ENCODE peak calls at places on chromosomes 5 and 9, in eight cellular contexts. I is adipocyte; R is mesendoderm; X is CD4-positive, CD25-positive, alpha-beta regulatory T cell; G is cardiac muscle cell; N is aorta; B is spleen; U is mammary epithelial cell. V is an unnamed sample. For H3K36me3, the result is how much of the 10 kb centered on the place peaks cover.

GRCh38 chr5:137604348-137605095 is 105.4 kb upstream of the SPOCK1 start:
- DNase-seq in N (no peak), U (no peak), I (no peak), R (peak), G (no peak), B (no peak), X (no peak), V (no peak)

GRCh38 chr9:95373069-95373681 is 55.7 kb upstream of the FANCC start:
- DNase-seq in I (no peak), R (no peak), G (no peak), X (no peak), U (peak), B (no peak), N (no peak), V (no peak)

GRCh38 chr5:94361832-94362754 is 256.3 kb downstream of the KIAA0825 start:
- DNase-seq in U (peak), B (no peak), N (no peak), I (no peak), R (peak), G (no peak), X (no peak), V (no peak)

GRCh38 chr5:17000296-17000939 is 64.3 kb upstream of the MYO10 start:
- DNase-seq in U (peak), R (peak), X (no peak), I (peak), B (no peak), N (no peak), G (peak), V (no peak)

GRCh38 chr9:94867842-94868312 is 141.4 kb downstream of the AOPEP start:
- DNase-seq in U (peak), X (no peak), I (peak), R (no peak), G (peak), B (no peak), N (no peak), V (no peak)

GRCh38 chr5:82352146-82352791 is 74.1 kb upstream of the RPS23 start:
- DNase-seq in R (no peak), B (no peak), U (no peak), N (no peak), G (no peak), X (no peak), I (no peak), V (no peak)

GRCh38 chr9:113492343-113493079 is 29.0 kb downstream of the RGS3 start:
- DNase-seq in I (no peak), B (no peak), R (no peak), U (peak), G (no peak), N (no peak), X (no peak), V (no peak)

GRCh38 chr9:32551491-32552049 is 557 bp upstream of the SMIM27 start:
- DNase-seq in G (no peak), X (peak), R (no peak), B (peak), I (peak), U (no peak), N (peak), V (no peak)

GRCh38 chr5:175344331-175345200 is 99.4 kb downstream of the DRD1 start:
- DNase-seq in B (no peak), N (no peak), U (no peak), X (no peak), R (peak), I (no peak), G (peak), V (no peak)

GRCh38 chr5:39148983-39149534 is 70.3 kb downstream of the FYB1 start:
- DNase-seq in I (peak), G (peak), N (no peak), U (no peak), B (no peak), X (peak), R (peak), V (no peak)

GRCh38 chr9:121354770-121355169 is 15.3 kb downstream of the STOM start:
- DNase-seq in R (no peak), B (no peak), N (peak), U (no peak), G (no peak), I (no peak), X (no peak), V (no peak)

GRCh38 chr9:35452481-35452880 is 37.4 kb upstream of the RUSC2 start:
- DNase-seq in R (peak), I (no peak), B (no peak), N (no peak), G (peak), X (no peak), U (no peak), V (no peak)

GRCh38 chr5:72470817-72471216 is 36.4 kb downstream of the ZNF366 start:
- DNase-seq in G (peak), N (no peak), X (no peak), B (no peak), U (peak), R (no peak), I (peak), V (no peak)

GRCh38 chr5:137325721-137326120 is 173.4 kb downstream of the SPOCK1 start:
- DNase-seq in G (no peak), B (no peak), U (no peak), N (no peak), I (no peak), R (no peak), X (no peak), V (no peak)

GRCh38 chr5:72122619-72123018 is 15.3 kb downstream of the MAP1B start:
- DNase-seq in B (no peak), G (no peak), N (no peak), X (no peak), R (no peak), U (no peak), I (no peak), V (no peak)

GRCh38 chr5:149040421-149040820 is 22.4 kb downstream of the SH3TC2 start:
- DNase-seq in I (no peak), N (no peak), R (no peak), X (no peak), G (peak), U (no peak), B (no peak), V (no peak)

GRCh38 chr9:1647776-1648175 is 367.4 kb upstream of the SMARCA2 start:
- DNase-seq in I (no peak), N (no peak), B (no peak), X (no peak), R (peak), G (peak), U (peak), V (no peak)

GRCh38 chr9:96859461-96860198 is 5.3 kb upstream of the ZNF782 start:
- DNase-seq in I (peak), N (no peak), G (peak), B (no peak), X (no peak), U (peak), R (peak), V (no peak)

GRCh38 chr9:114186793-114187289 is 31.5 kb downstream of the COL27A1 start:
- DNase-seq in I (no peak), N (peak), U (no peak), G (no peak), R (no peak), X (no peak), B (peak), V (peak)

GRCh38 chr9:114098021-114098659 is 952 bp downstream of the KIF12 start:
- DNase-seq in X (no peak), G (no peak), U (peak), I (peak), N (no peak), R (peak), B (no peak), V (peak)

GRCh38 chr5:54663876-54664275 is 146.3 kb downstream of the SNX18 start:
- DNase-seq in R (no peak), G (peak), B (no peak), N (peak), U (peak), X (no peak), I (peak), V (no peak)

GRCh38 chr9:136977223-136978072 is at the start of gene PTGDS:
- DNase-seq in X (no peak), B (no peak), N (no peak), G (peak), U (no peak), R (no peak), I (no peak), V (no peak)

GRCh38 chr9:128104171-128104618 is 23.3 kb downstream of the PTGES2 start:
- DNase-seq in I (peak), U (no peak), X (no peak), B (peak), R (no peak), G (no peak), N (peak), V (peak)
- H3K36me3 ChIP-seq in I (half or more), U (under half), X (half or more), B (half or more), R (under half), G (under half), N (under half), V (half or more)

DNA sequence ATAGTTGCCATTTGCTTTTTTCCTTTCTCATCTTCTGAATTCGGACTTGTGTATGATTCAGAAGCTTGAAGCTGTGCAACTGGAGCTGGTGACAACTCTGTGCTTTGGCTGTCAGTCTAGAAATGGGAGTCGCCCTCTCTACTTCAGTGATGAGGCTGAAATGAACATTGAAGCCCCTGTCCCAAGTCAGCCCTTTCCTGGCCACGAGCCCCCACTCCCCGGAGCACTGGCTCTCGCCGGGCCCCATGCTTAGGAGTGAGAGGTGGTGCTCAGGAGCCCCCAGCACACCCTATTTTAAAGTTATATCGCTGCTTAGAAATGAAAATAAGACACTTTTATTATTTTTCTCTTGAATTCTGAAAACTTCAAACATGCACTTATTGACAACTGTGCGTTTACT is 66.0 kb downstream of the PSMB7 start:
- DNase-seq in R (no peak), I (no peak), B (no peak), X (no peak), N (peak), G (no peak), U (no peak), V (peak)
- H3K36me3 ChIP-seq in R (under half), I (half or more), B (half or more), X (half or more), N (under half), G (under half), U (under half), V (half or more)

GRCh38 chr9:37452611-37453010 is 12.6 kb downstream of the ZBTB5 start:
- DNase-seq in U (no peak), B (no peak), I (no peak), N (no peak), X (no peak), R (no peak), G (no peak), V (no peak)

GRCh38 chr9:37453827-37454226 is 11.4 kb downstream of the ZBTB5 start:
- DNase-seq in X (no peak), R (no peak), U (peak), I (no peak), G (no peak), N (no peak), B (no peak), V (no peak)

GRCh38 chr9:37451628-37452027 is 13.6 kb downstream of the ZBTB5 start:
- DNase-seq in R (no peak), B (no peak), X (no peak), U (no peak), N (no peak), G (no peak), I (no peak), V (no peak)

GRCh38 chr9:37446401-37446800 is 18.8 kb downstream of the ZBTB5 start:
- DNase-seq in I (peak), B (no peak), N (no peak), X (no peak), R (no peak), U (no peak), G (no peak), V (no peak)

DNA sequence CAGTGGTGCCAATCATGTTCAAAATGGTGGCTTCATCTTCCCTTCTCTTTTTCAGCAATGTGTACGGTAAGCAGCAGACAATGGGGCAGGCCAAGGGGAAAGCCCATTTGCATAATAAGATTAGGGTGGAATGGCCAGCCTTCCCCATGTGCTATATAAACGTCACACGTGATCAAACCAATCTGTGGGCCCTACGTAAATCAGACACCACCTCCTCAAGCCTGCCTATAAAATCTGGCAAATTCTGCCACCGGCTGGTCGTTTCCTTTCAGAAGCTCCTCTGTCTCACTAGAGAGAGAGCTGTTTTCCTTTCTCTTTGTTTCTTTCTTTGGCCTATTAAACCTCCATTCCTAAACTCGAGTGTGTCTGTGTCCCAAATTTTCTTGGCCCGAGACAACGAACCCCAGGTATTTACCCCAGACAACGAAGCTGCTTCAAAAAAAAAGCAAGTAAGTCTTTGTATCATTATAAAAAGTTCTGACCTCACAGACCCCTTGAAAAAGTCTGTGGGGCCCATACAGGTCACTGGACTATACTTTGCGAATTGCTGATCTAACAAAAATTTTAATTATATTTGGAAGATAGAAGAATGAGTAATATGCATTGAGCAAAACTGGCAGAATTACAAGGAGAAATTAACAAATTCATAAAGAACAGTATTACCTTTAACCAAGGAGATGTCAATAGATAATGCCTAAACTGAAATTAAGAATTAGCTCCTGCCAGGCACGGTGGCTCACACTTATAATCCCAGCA is 15.2 kb downstream of the ZBTB5 start:
- DNase-seq in N (no peak), I (no peak), U (no peak), X (no peak), G (no peak), B (no peak), R (peak), V (no peak)
- H3K36me3 ChIP-seq in N (under half), I (under half), U (under half), X (under half), G (under half), B (under half), R (under half), V (under half)

DNA sequence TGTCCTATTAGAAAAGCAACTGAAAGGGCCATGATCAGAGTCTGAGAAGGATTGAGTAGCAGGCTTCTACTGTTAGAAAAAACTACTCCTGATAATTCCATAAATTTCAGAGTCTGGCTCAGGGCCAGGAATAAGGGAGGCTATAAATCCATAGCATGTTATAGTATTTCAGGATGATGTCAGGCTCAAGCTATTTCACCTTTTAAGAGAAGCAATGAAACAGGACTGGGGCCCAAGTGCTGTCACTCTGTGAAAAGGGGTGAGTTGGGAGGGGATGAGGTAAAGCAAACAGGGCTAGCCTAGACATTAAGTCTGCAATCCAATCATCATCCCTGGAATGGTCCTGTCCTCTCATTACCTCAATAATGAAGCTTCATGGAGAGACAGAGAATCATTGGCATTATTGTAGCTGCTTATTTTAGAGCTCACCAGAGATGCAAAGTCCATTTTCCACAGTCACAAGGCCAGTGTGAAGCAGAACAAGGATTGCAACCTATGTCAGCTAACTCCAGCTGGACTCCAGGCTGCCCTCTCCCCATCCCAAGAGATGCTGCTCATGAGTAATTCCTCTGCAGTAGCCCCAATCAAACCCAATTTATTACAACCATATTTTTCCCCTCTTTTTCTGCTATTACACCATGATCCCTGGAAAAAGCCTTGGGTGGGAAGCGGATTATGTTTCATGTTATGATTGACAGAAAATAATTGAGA is 56.0 kb downstream of the PAPPA start:
- DNase-seq in B (no peak), N (no peak), G (no peak), I (peak), U (no peak), X (no peak), R (peak), V (no peak)
- H3K36me3 ChIP-seq in B (under half), N (under half), G (under half), I (half or more), U (under half), X (under half), R (under half), V (under half)

GRCh38 chr5:32383065-32383464 is 61.5 kb downstream of the ZFR start:
- DNase-seq in G (no peak), U (no peak), R (no peak), I (no peak), N (no peak), X (no peak), B (no peak), V (no peak)

GRCh38 chr5:32390819-32391591 is 53.5 kb downstream of the ZFR start:
- DNase-seq in X (no peak), U (peak), I (peak), B (no peak), G (peak), N (no peak), R (no peak), V (no peak)

GRCh38 chr5:32388429-32389111 is 56.0 kb downstream of the ZFR start:
- DNase-seq in B (no peak), N (no peak), U (peak), R (no peak), G (peak), X (peak), I (peak), V (no peak)

GRCh38 chr5:32387841-32388240 is 56.7 kb downstream of the ZFR start:
- DNase-seq in G (no peak), B (no peak), X (no peak), R (no peak), N (no peak), I (no peak), U (no peak), V (no peak)

DNA sequence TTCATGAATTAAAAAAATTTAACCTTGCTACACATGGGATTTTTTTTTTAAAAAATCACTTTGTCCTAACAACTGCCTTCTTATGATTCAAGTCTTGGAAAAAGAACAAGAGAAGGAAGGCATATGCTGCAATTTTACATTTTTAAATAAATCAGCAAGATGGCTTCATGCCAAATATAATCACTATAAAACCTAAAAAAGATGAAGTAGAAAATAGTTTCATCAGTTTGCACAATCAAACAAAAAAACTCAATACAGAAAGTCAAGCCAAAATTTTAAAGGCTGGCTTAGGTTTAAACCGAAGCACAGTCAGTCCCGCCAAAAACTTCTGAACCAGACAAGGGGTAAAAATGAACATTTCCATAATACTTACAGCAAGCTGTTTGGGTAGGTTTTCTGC is 57.4 kb downstream of the ZFR start:
- DNase-seq in R (no peak), B (no peak), X (no peak), U (no peak), N (no peak), I (peak), G (peak), V (no peak)
- H3K36me3 ChIP-seq in R (under half), B (half or more), X (half or more), U (under half), N (under half), I (half or more), G (half or more), V (half or more)

GRCh38 chr5:141867651-141868050 is 10.6 kb downstream of the PCDH1 start:
- DNase-seq in I (no peak), G (no peak), X (no peak), R (no peak), U (no peak), B (peak), N (peak), V (no peak)
- H3K36me3 ChIP-seq in I (under half), G (under half), X (under half), R (under half), U (under half), B (under half), N (under half), V (half or more)

GRCh38 chr9:133366435-133366834 is 9.4 kb downstream of the SURF4 start:
- DNase-seq in U (no peak), B (no peak), G (no peak), I (no peak), X (no peak), R (no peak), N (no peak), V (peak)
- H3K36me3 ChIP-seq in U (under half), B (half or more), G (under half), I (half or more), X (half or more), R (under half), N (under half), V (half or more)

GRCh38 chr5:1338196-1338490 is 6.8 kb downstream of the CLPTM1L start:
- DNase-seq in G (no peak), U (no peak), B (peak), R (no peak), X (no peak), N (peak), I (no peak), V (no peak)

GRCh38 chr5:1336106-1336561 is 8.8 kb downstream of the CLPTM1L start:
- DNase-seq in N (peak), R (no peak), B (no peak), U (no peak), I (no peak), G (no peak), X (no peak), V (no peak)

GRCh38 chr5:1336749-1337489 is 8.0 kb downstream of the CLPTM1L start:
- DNase-seq in U (no peak), R (no peak), X (no peak), G (no peak), N (peak), I (no peak), B (peak), V (no peak)

GRCh38 chr5:1337490-1338195 is 7.3 kb downstream of the CLPTM1L start:
- DNase-seq in G (no peak), R (no peak), I (no peak), U (no peak), B (peak), N (peak), X (no peak), V (no peak)

GRCh38 chr5:1338518-1339070 is 6.3 kb downstream of the CLPTM1L start:
- DNase-seq in X (no peak), I (no peak), U (no peak), N (peak), R (no peak), G (no peak), B (peak), V (no peak)
- H3K36me3 ChIP-seq in X (half or more), I (half or more), U (under half), N (under half), R (under half), G (half or more), B (half or more), V (half or more)

DNA sequence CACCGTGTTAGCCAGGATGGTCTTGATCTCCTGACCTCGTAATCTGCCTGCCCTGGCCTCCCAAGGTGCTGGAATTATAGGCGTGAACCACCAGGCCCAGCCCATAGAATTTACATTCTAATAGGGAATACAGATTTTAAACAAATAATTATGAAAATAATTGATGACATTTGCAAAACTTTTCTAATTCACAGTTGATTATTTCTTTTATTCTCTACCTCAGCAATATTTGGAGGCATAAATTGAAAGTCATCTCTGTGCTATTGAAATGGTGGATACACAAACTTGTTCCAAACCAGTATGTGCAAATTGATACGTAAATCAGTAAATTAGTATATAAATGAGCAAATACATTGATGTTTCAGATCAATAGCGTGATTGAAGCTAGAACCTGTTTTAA is 8.2 kb downstream of the BNIP1 start:
- DNase-seq in R (no peak), X (no peak), I (no peak), N (no peak), B (no peak), U (no peak), G (no peak), V (no peak)
- H3K36me3 ChIP-seq in R (under half), X (under half), I (half or more), N (under half), B (half or more), U (under half), G (under half), V (half or more)

GRCh38 chr9:135932656-135933055 is 25.3 kb upstream of the CAMSAP1 start:
- DNase-seq in N (peak), X (no peak), B (no peak), R (no peak), G (no peak), I (no peak), U (no peak), V (no peak)
- H3K36me3 ChIP-seq in N (under half), X (under half), B (half or more), R (under half), G (under half), I (under half), U (under half), V (half or more)